ENCODE peak calls at places on chromosomes 5 and 9, in six cellular contexts. One of them, this sample, is unnamed.

GRCh38 chr9:135555910-135556309 is 5.6 kb upstream of the PAEP start:
- DNase-seq in DND-41: no peak
- DNase-seq in fibroblast of pulmonary artery: no peak
- DNase-seq in endothelial cell: no peak
- DNase-seq in PC-3: no peak
- DNase-seq in body of pancreas: no peak
- DNase-seq in this sample: no peak

GRCh38 chr5:77973253-77973609 is 197.1 kb upstream of the TBCA start:
- DNase-seq in DND-41: no peak
- DNase-seq in body of pancreas: no peak
- DNase-seq in fibroblast of pulmonary artery: no peak
- DNase-seq in PC-3: no peak
- DNase-seq in endothelial cell: peak
- DNase-seq in this sample: no peak

GRCh38 chr9:129458663-129459549 is 162.0 kb downstream of the C9orf50 start:
- DNase-seq in endothelial cell: peak
- DNase-seq in DND-41: peak
- DNase-seq in fibroblast of pulmonary artery: no peak
- DNase-seq in body of pancreas: peak
- DNase-seq in PC-3: no peak
- DNase-seq in this sample: peak

GRCh38 chr9:86660146-86660545 is 287.2 kb downstream of the GAS1 start:
- DNase-seq in PC-3: no peak
- DNase-seq in DND-41: peak
- DNase-seq in body of pancreas: no peak
- DNase-seq in endothelial cell: no peak
- DNase-seq in fibroblast of pulmonary artery: peak
- DNase-seq in this sample: peak

GRCh38 chr9:84940294-84940693 is 270.8 kb downstream of the NTRK2 start:
- DNase-seq in DND-41: no peak
- DNase-seq in PC-3: no peak
- DNase-seq in body of pancreas: no peak
- DNase-seq in fibroblast of pulmonary artery: no peak
- DNase-seq in endothelial cell: no peak
- DNase-seq in this sample: no peak

GRCh38 chr9:15299374-15299939 is 7.6 kb downstream of the TTC39B start:
- DNase-seq in endothelial cell: no peak
- DNase-seq in body of pancreas: no peak
- DNase-seq in fibroblast of pulmonary artery: no peak
- DNase-seq in DND-41: peak
- DNase-seq in PC-3: no peak
- DNase-seq in this sample: peak

GRCh38 chr5:6525910-6526309 is 77.3 kb downstream of the UBE2QL1 start:
- DNase-seq in endothelial cell: peak
- DNase-seq in fibroblast of pulmonary artery: peak
- DNase-seq in body of pancreas: peak
- DNase-seq in DND-41: no peak
- DNase-seq in PC-3: peak
- DNase-seq in this sample: no peak

GRCh38 chr9:109504689-109505088 is 6.6 kb upstream of the PTPN3 start:
- DNase-seq in PC-3: no peak
- DNase-seq in endothelial cell: no peak
- DNase-seq in fibroblast of pulmonary artery: no peak
- DNase-seq in body of pancreas: no peak
- DNase-seq in DND-41: no peak
- DNase-seq in this sample: no peak

GRCh38 chr5:167999182-167999581 is 292.3 kb upstream of the WWC1 start:
- DNase-seq in fibroblast of pulmonary artery: peak
- DNase-seq in PC-3: no peak
- DNase-seq in body of pancreas: no peak
- DNase-seq in endothelial cell: no peak
- DNase-seq in DND-41: no peak
- DNase-seq in this sample: no peak

GRCh38 chr9:1941989-1942388 is 73.2 kb upstream of the SMARCA2 start:
- DNase-seq in DND-41: no peak
- DNase-seq in PC-3: no peak
- DNase-seq in endothelial cell: no peak
- DNase-seq in fibroblast of pulmonary artery: peak
- DNase-seq in body of pancreas: no peak
- DNase-seq in this sample: no peak
- TF ChIP-seq CTCF in DND-41: peak
- TF ChIP-seq CTCF in PC-3: no peak
- TF ChIP-seq CTCF in endothelial cell: no peak
- TF ChIP-seq CTCF in fibroblast of pulmonary artery: peak
- TF ChIP-seq CTCF in body of pancreas: no peak
- TF ChIP-seq CTCF in this sample: peak

GRCh38 chr9:8235489-8235888 is 435.9 kb upstream of the DMAC1 start:
- DNase-seq in endothelial cell: no peak
- DNase-seq in PC-3: no peak
- DNase-seq in DND-41: no peak
- DNase-seq in body of pancreas: no peak
- DNase-seq in fibroblast of pulmonary artery: no peak
- DNase-seq in this sample: no peak

GRCh38 chr9:8234286-8234819 is 434.8 kb upstream of the DMAC1 start:
- DNase-seq in fibroblast of pulmonary artery: no peak
- DNase-seq in body of pancreas: no peak
- DNase-seq in PC-3: no peak
- DNase-seq in DND-41: no peak
- DNase-seq in endothelial cell: no peak
- DNase-seq in this sample: no peak
- TF ChIP-seq CTCF in fibroblast of pulmonary artery: no peak
- TF ChIP-seq CTCF in body of pancreas: no peak
- TF ChIP-seq CTCF in PC-3: no peak
- TF ChIP-seq CTCF in DND-41: no peak
- TF ChIP-seq CTCF in endothelial cell: no peak
- TF ChIP-seq CTCF in this sample: no peak

DNA sequence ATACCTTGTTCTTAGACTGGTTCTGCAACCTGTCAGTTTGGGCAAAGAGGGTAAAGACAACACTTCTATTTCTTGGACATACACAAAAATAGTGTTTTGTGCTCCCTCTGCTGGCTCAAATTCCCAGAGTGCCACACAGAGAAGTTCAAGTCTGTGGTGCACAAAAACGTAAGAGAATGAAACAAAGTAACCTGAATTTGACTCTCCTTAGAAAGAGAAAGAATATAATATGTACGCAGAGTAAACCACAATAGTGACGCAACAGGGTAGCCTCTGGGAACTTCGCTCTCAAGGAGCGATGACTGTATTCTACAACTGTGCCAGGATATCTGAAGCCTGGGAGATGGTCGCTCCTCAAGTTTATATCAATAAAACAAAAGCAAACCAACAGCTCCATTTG is 18.5 kb downstream of the DDX31 start:
- DNase-seq in body of pancreas: no peak
- DNase-seq in DND-41: peak
- DNase-seq in fibroblast of pulmonary artery: peak
- DNase-seq in PC-3: peak
- DNase-seq in endothelial cell: peak
- DNase-seq in this sample: peak
- TF ChIP-seq CTCF in body of pancreas: peak
- TF ChIP-seq CTCF in DND-41: peak
- TF ChIP-seq CTCF in fibroblast of pulmonary artery: peak
- TF ChIP-seq CTCF in PC-3: peak
- TF ChIP-seq CTCF in endothelial cell: peak
- TF ChIP-seq CTCF in this sample: no peak

DNA sequence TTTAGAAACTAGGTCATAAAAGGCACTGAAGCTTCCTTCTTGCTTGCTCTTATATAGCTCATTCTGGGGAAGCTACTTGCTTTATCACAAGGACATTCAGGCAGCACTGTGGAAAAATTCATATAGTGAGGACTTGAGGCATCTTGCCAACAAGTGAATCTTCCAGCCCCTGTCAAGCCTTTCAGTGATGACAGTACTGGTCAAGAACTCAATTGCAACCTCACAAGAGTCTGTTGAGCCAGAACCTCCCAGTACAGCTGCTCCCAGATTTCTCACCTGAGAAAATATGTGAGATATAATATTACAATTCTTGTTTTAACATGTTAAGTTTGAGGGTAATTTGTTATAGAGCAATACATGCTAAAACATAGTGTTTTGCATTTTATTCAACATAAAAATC is 2011.0 kb upstream of the NUDT12 start:
- DNase-seq in endothelial cell: no peak
- DNase-seq in PC-3: no peak
- DNase-seq in body of pancreas: no peak
- DNase-seq in DND-41: no peak
- DNase-seq in fibroblast of pulmonary artery: no peak
- DNase-seq in this sample: no peak
- TF ChIP-seq CTCF in endothelial cell: no peak
- TF ChIP-seq CTCF in PC-3: no peak
- TF ChIP-seq CTCF in body of pancreas: no peak
- TF ChIP-seq CTCF in DND-41: no peak
- TF ChIP-seq CTCF in fibroblast of pulmonary artery: no peak
- TF ChIP-seq CTCF in this sample: no peak

GRCh38 chr5:108380531-108381021 is 1.3 kb downstream of the FBXL17 start:
- DNase-seq in PC-3: peak
- DNase-seq in endothelial cell: peak
- DNase-seq in DND-41: peak
- DNase-seq in fibroblast of pulmonary artery: peak
- DNase-seq in body of pancreas: peak
- DNase-seq in this sample: peak

GRCh38 chr5:108381034-108381954 is 604 bp downstream of the FBXL17 start:
- DNase-seq in DND-41: peak
- DNase-seq in body of pancreas: peak
- DNase-seq in endothelial cell: peak
- DNase-seq in PC-3: peak
- DNase-seq in fibroblast of pulmonary artery: peak
- DNase-seq in this sample: peak

GRCh38 chr5:108382784-108383358 is 973 bp upstream of the FBXL17 start:
- DNase-seq in endothelial cell: peak
- DNase-seq in fibroblast of pulmonary artery: no peak
- DNase-seq in body of pancreas: no peak
- DNase-seq in DND-41: peak
- DNase-seq in PC-3: no peak
- DNase-seq in this sample: no peak

GRCh38 chr5:108379722-108380530 is 2.0 kb downstream of the FBXL17 start:
- DNase-seq in fibroblast of pulmonary artery: peak
- DNase-seq in endothelial cell: no peak
- DNase-seq in PC-3: peak
- DNase-seq in DND-41: peak
- DNase-seq in body of pancreas: no peak
- DNase-seq in this sample: peak

GRCh38 chr5:108381955-108382783 is at the start of gene FBXL17:
- DNase-seq in body of pancreas: peak
- DNase-seq in PC-3: peak
- DNase-seq in DND-41: peak
- DNase-seq in endothelial cell: peak
- DNase-seq in fibroblast of pulmonary artery: peak
- DNase-seq in this sample: peak
- TF ChIP-seq CTCF in body of pancreas: peak
- TF ChIP-seq CTCF in PC-3: no peak
- TF ChIP-seq CTCF in DND-41: no peak
- TF ChIP-seq CTCF in endothelial cell: no peak
- TF ChIP-seq CTCF in fibroblast of pulmonary artery: no peak
- TF ChIP-seq CTCF in this sample: no peak

DNA sequence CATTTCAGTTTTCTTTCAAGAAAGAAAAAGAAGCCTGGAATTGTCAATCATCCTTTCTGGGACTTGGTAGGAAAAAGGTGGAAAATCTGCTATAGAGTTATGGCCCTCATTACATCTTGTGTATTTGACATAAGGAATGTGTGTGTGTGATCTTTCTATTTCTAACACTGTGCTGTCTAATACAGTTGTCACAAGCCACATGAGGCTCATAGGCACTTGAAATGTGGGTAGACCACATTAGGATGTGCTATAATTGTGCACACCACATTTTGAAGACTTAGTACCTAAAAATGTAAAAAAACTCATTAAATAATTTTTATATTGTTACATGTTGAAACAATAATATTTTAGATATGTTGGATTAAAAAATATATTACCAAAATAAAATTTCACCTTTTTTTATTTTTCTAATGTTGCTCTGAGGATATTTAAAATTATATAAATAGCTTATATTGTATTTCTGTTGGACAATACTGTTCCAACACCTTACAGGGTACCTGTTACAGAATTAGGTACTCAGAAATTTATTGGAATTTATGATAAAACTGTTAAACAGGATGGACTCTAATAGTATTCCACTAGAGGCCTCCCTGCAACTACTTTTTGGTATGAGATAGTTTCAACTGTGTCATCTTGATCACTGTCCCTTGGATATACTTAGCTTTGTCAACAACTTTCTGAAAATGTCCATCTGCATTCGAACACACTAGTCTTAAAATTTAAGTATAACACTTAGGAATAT is 18.4 kb downstream of the MSANTD3 start:
- DNase-seq in endothelial cell: no peak
- DNase-seq in body of pancreas: no peak
- DNase-seq in PC-3: no peak
- DNase-seq in DND-41: no peak
- DNase-seq in fibroblast of pulmonary artery: no peak
- DNase-seq in this sample: no peak
- TF ChIP-seq CTCF in endothelial cell: no peak
- TF ChIP-seq CTCF in body of pancreas: no peak
- TF ChIP-seq CTCF in PC-3: no peak
- TF ChIP-seq CTCF in DND-41: no peak
- TF ChIP-seq CTCF in fibroblast of pulmonary artery: no peak
- TF ChIP-seq CTCF in this sample: no peak

DNA sequence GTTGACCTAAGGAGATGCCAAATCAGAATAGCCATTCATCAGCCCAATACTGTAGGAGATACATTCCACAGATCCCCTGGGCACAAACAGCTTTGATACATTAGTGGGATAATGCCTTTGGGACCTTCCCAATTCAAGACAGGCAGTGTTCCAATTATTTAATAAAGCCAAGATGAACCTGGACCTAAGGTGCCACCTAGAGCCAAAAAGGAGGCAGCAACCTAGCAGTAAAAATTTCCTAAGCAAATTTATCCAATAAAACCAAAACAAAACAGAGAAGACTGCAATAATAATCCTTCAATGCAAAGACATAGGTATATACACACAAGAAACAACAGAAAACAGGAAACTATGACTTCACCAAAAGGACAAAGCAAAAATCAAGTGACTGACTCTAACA is 253.0 kb downstream of the HINT1 start:
- DNase-seq in DND-41: no peak
- DNase-seq in endothelial cell: no peak
- DNase-seq in body of pancreas: no peak
- DNase-seq in PC-3: peak
- DNase-seq in fibroblast of pulmonary artery: peak
- DNase-seq in this sample: no peak
- TF ChIP-seq CTCF in DND-41: no peak
- TF ChIP-seq CTCF in endothelial cell: no peak
- TF ChIP-seq CTCF in body of pancreas: no peak
- TF ChIP-seq CTCF in PC-3: peak
- TF ChIP-seq CTCF in fibroblast of pulmonary artery: peak
- TF ChIP-seq CTCF in this sample: no peak

GRCh38 chr9:126203313-126203712 is 123.3 kb upstream of the MVB12B start:
- DNase-seq in DND-41: no peak
- DNase-seq in body of pancreas: no peak
- DNase-seq in endothelial cell: no peak
- DNase-seq in fibroblast of pulmonary artery: no peak
- DNase-seq in PC-3: no peak
- DNase-seq in this sample: peak
- TF ChIP-seq CTCF in DND-41: peak
- TF ChIP-seq CTCF in body of pancreas: no peak
- TF ChIP-seq CTCF in endothelial cell: no peak
- TF ChIP-seq CTCF in fibroblast of pulmonary artery: peak
- TF ChIP-seq CTCF in PC-3: peak
- TF ChIP-seq CTCF in this sample: no peak